ENCODE peak calls at places on chromosomes 6 and 20, in four cellular contexts. V, B, C and Y are unnamed samples.

GRCh38 chr6:135162678-135163439 is 18.2 kb upstream of the MYB start:
- DNase-seq in V (peak; percentile 7), B (no peak), C (no peak), Y (peak; percentile 39)

GRCh38 chr6:36862164-36862847 is 12.3 kb downstream of the PPIL1 start:
- DNase-seq in V (no peak), B (no peak), C (peak; percentile 85), Y (peak; percentile 23)

GRCh38 chr6:157887892-157888291 is 64.8 kb downstream of the SNX9 start:
- DNase-seq in V (no peak), B (no peak), C (no peak), Y (no peak)

GRCh38 chr20:23995905-23996666 is 7.5 kb upstream of the GGTLC1 start:
- DNase-seq in V (peak; percentile 18), B (peak; percentile 25), C (no peak), Y (peak; percentile 73)

GRCh38 chr6:9502991-9503761 is 911.7 kb downstream of the TFAP2A start:
- DNase-seq in V (no peak), B (no peak), C (no peak), Y (no peak)

GRCh38 chr6:137894779-137895385 is 27.8 kb downstream of the TNFAIP3 start:
- DNase-seq in V (no peak), B (no peak), C (no peak), Y (no peak)

GRCh38 chr20:45011108-45011526 is 44.8 kb downstream of the STK4 start:
- DNase-seq in V (peak; percentile 9), B (peak; percentile 25), C (no peak), Y (peak; percentile 48)

GRCh38 chr20:35773154-35773751 is 1.4 kb downstream of the PHF20 start:
- DNase-seq in V (no peak), B (no peak), C (no peak), Y (peak; percentile 34)

GRCh38 chr6:87220997-87221396 is 65.6 kb downstream of the ZNF292 start:
- DNase-seq in V (no peak), B (no peak), C (no peak), Y (no peak)

GRCh38 chr6:11875325-11876109 is 96.9 kb upstream of the ADTRP start:
- DNase-seq in V (no peak), B (no peak), C (no peak), Y (no peak)

GRCh38 chr6:104710543-104711335 is 149.0 kb downstream of the HACE1 start:
- DNase-seq in V (no peak), B (no peak), C (no peak), Y (no peak)

GRCh38 chr6:168895102-168895812 is 358.4 kb downstream of the THBS2 start:
- DNase-seq in V (peak; percentile 92), B (peak; percentile 72), C (peak; percentile 29), Y (peak; percentile 83)

GRCh38 chr6:12232339-12232738 is 57.8 kb upstream of the EDN1 start:
- DNase-seq in V (no peak), B (no peak), C (no peak), Y (peak; percentile 28)

GRCh38 chr20:32585519-32586127 is 490 bp upstream of the NOL4L start:
- DNase-seq in V (no peak), B (no peak), C (no peak), Y (no peak)

GRCh38 chr6:129853996-129854711 is 7.0 kb downstream of the TMEM244 start:
- DNase-seq in V (no peak), B (no peak), C (no peak), Y (no peak)

GRCh38 chr20:33139467-33139866 is 28.5 kb upstream of the BPIFA2 start:
- DNase-seq in V (no peak), B (no peak), C (no peak), Y (no peak)

GRCh38 chr6:8057793-8058192 is 6.4 kb downstream of the BLOC1S5 start:
- DNase-seq in V (no peak), B (no peak), C (no peak), Y (no peak)

GRCh38 chr20:2729791-2730190 is 37.2 kb downstream of the EBF4 start:
- DNase-seq in V (no peak), B (no peak), C (no peak), Y (peak; percentile 30)

GRCh38 chr20:34264141-34264540 is 22.9 kb downstream of the ASIP start:
- DNase-seq in V (no peak), B (no peak), C (no peak), Y (no peak)

GRCh38 chr6:111817451-111818146 is 55.7 kb downstream of the FYN start:
- DNase-seq in V (no peak), B (no peak), C (no peak), Y (no peak)

GRCh38 chr6:71012871-71013456 is 56.1 kb upstream of the B3GAT2 start:
- DNase-seq in V (peak; percentile 79), B (peak; percentile 52), C (peak; percentile 0), Y (peak; percentile 78)

GRCh38 chr6:90730191-90730673 is 143.4 kb upstream of the MAP3K7 start:
- DNase-seq in V (no peak), B (no peak), C (no peak), Y (no peak)

GRCh38 chr20:13857304-13857703 is 72.5 kb downstream of the NDUFAF5 start:
- DNase-seq in V (peak; percentile 41), B (no peak), C (no peak), Y (no peak)